ENCODE peak calls at places on chromosome 3, in ten cellular contexts. B is sigmoid colon, A is ovary, N is stomach, K is esophagus muscularis mucosa, L is A549, C is SK-N-SH, G is tibial nerve, Z is suprapubic skin, S is HepG2. H is an unnamed sample. For H3K4me1, the result is how much of the 10 kb centered on the place peaks cover.

GRCh38 chr3:100263583-100263982 is 2.8 kb downstream of the TBC1D23 start:
- DNase-seq in B (no peak), A (no peak), N (no peak), K (no peak), L (no peak), C (no peak), G (no peak), Z (no peak), S (no peak), H (no peak)

GRCh38 chr3:149277338-149277813 is 55.7 kb upstream of the CP start:
- DNase-seq in B (no peak), A (no peak), N (no peak), K (no peak), L (peak), C (no peak), G (no peak), Z (no peak), S (peak), H (no peak)

GRCh38 chr3:56111651-56112250 is 356.5 kb downstream of the ERC2 start:
- DNase-seq in B (no peak), A (no peak), N (no peak), K (no peak), L (no peak), C (no peak), G (no peak), Z (no peak), S (no peak), H (no peak)

GRCh38 chr3:141237701-141238521 is 6.3 kb downstream of the PXYLP1 start:
- DNase-seq in B (no peak), A (no peak), N (peak), K (peak), L (no peak), C (no peak), G (no peak), Z (no peak), S (no peak), H (no peak)

GRCh38 chr3:40516201-40516600 is 8.6 kb upstream of the ZNF621 start:
- DNase-seq in B (no peak), A (no peak), N (no peak), K (no peak), L (no peak), C (no peak), G (no peak), Z (no peak), S (no peak), H (no peak)

GRCh38 chr3:15711281-15711680 is 86.5 kb downstream of the ANKRD28 start:
- DNase-seq in B (no peak), A (no peak), N (no peak), K (no peak), L (no peak), C (no peak), G (no peak), Z (no peak), S (no peak), H (no peak)

GRCh38 chr3:165895919-165896318 is 58.7 kb upstream of the BCHE start:
- DNase-seq in B (no peak), A (no peak), N (no peak), K (no peak), L (no peak), C (peak), G (no peak), Z (no peak), S (peak), H (no peak)

GRCh38 chr3:179000659-179001058 is 71.0 kb downstream of the ZMAT3 start:
- DNase-seq in B (no peak), A (no peak), N (no peak), K (no peak), L (no peak), C (no peak), G (no peak), Z (no peak), S (no peak), H (no peak)

GRCh38 chr3:123392368-123392767 is 56.5 kb downstream of the ADCY5 start:
- DNase-seq in B (no peak), A (no peak), N (no peak), K (no peak), L (no peak), C (no peak), G (no peak), Z (no peak), S (no peak), H (no peak)

GRCh38 chr3:14925729-14926591 is 21.4 kb upstream of the NR2C2 start:
- DNase-seq in B (no peak), A (no peak), N (no peak), K (no peak), L (peak), C (peak), G (no peak), Z (peak), S (peak), H (peak)

GRCh38 chr3:9045399-9045798 is 82.1 kb upstream of the RAD18 start:
- DNase-seq in B (no peak), A (no peak), N (no peak), K (no peak), L (no peak), C (no peak), G (no peak), Z (no peak), S (no peak), H (no peak)

GRCh38 chr3:194142156-194142910 is 6.4 kb downstream of the HES1 start:
- DNase-seq in B (peak), A (peak), N (no peak), K (no peak), L (no peak), C (no peak), G (peak), Z (peak), S (no peak), H (no peak)

GRCh38 chr3:20930034-20930433 is 744.0 kb upstream of the SGO1 start:
- DNase-seq in B (no peak), A (no peak), N (peak), K (no peak), L (no peak), C (peak), G (no peak), Z (no peak), S (no peak), H (no peak)

GRCh38 chr3:46406786-46407611 is at the start of the genes CCR5AS and CCRL2:
- DNase-seq in B (peak), A (no peak), N (peak), K (no peak), L (no peak), C (no peak), G (peak), Z (no peak), S (no peak), H (peak)

GRCh38 chr3:69255928-69256327 is 130.0 kb downstream of the FRMD4B start:
- DNase-seq in B (no peak), A (no peak), N (no peak), K (no peak), L (no peak), C (peak), G (no peak), Z (no peak), S (peak), H (no peak)

GRCh38 chr3:183301937-183302580 is 49.0 kb downstream of the B3GNT5 start:
- DNase-seq in B (no peak), A (no peak), N (no peak), K (no peak), L (no peak), C (no peak), G (no peak), Z (no peak), S (no peak), H (no peak)

GRCh38 chr3:57856675-57857074 is 100.6 kb downstream of the SLMAP start:
- DNase-seq in B (no peak), A (no peak), N (no peak), K (no peak), L (no peak), C (peak), G (no peak), Z (no peak), S (no peak), H (no peak)

GRCh38 chr3:62241279-62241678 is 132.1 kb downstream of the FEZF2 start:
- DNase-seq in B (no peak), A (no peak), N (no peak), K (peak), L (no peak), C (peak), G (no peak), Z (no peak), S (no peak), H (no peak)

GRCh38 chr3:62233065-62233464 is 140.3 kb downstream of the FEZF2 start:
- DNase-seq in B (no peak), A (no peak), N (no peak), K (peak), L (no peak), C (no peak), G (no peak), Z (no peak), S (no peak), H (no peak)

GRCh38 chr3:62238431-62238830 is 134.9 kb downstream of the FEZF2 start:
- DNase-seq in B (no peak), A (no peak), N (no peak), K (no peak), L (no peak), C (no peak), G (no peak), Z (no peak), S (no peak), H (no peak)

GRCh38 chr3:62238003-62238402 is 135.3 kb downstream of the FEZF2 start:
- DNase-seq in B (no peak), A (no peak), N (no peak), K (no peak), L (no peak), C (no peak), G (no peak), Z (no peak), S (no peak), H (no peak)

GRCh38 chr3:62237296-62237948 is 135.9 kb downstream of the FEZF2 start:
- DNase-seq in B (no peak), A (no peak), N (no peak), K (no peak), L (no peak), C (no peak), G (no peak), Z (no peak), S (no peak), H (no peak)
- TF ChIP-seq EP300 in B (no peak), A (no peak), N (no peak), K (no peak), L (no peak), C (no peak), G (no peak), Z (no peak), S (no peak), H (no peak)

GRCh38 chr3:24447836-24448235 is 46.8 kb downstream of the THRB start:
- DNase-seq in B (no peak), A (no peak), N (no peak), K (no peak), L (no peak), C (no peak), G (no peak), Z (no peak), S (no peak), H (no peak)
- H3K4me1 ChIP-seq in B (under half), A (under half), N (half or more), K (under half), L (under half), C (under half), G (under half), Z (under half), S (under half), H (under half)

DNA sequence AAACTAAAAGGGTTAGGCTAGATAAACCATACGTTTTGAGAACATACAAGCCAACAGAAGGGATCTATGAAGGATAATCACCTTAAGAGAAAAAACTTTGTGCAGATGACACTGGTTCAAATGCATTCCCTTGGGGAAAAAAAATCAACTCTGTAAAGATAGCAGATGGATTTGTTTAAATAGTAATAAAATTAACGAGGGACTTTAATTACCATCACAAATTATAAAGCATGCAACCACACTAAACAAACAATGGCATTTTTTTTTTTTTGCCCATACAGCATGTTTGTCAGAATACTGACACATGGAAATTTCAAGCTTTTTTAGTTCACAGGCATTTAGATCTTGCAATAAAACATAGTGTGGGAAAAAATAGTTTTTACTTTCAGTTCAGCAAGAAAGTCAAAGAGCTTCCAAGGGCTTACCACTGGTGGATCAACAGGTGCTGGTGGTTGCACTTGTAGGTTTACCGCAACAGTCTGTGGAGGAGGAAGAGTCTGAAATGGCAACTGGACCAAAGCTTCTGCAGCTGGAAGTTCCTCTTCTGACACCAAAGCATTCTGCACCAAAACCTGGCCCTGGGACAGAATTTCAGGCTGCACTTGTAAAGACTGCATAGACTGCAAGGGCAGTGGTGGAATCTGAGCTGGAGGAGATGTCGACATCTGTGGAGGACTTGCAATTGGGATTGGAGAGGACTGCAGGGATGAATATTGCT is 53.1 kb downstream of the PHC3 start:
- DNase-seq in B (no peak), A (no peak), N (no peak), K (no peak), L (no peak), C (no peak), G (no peak), Z (no peak), S (no peak), H (peak)
- H3K4me3 ChIP-seq in B (no peak), A (no peak), N (no peak), K (no peak), L (no peak), C (no peak), G (no peak), Z (no peak), S (no peak), H (no peak)

GRCh38 chr3:156981005-156981404 is 154.9 kb downstream of the LEKR1 start:
- DNase-seq in B (no peak), A (no peak), N (no peak), K (no peak), L (no peak), C (no peak), G (no peak), Z (no peak), S (no peak), H (no peak)
- TF ChIP-seq EP300 in B (no peak), A (no peak), N (no peak), K (no peak), L (no peak), C (no peak), G (no peak), Z (no peak), S (no peak), H (no peak)

DNA sequence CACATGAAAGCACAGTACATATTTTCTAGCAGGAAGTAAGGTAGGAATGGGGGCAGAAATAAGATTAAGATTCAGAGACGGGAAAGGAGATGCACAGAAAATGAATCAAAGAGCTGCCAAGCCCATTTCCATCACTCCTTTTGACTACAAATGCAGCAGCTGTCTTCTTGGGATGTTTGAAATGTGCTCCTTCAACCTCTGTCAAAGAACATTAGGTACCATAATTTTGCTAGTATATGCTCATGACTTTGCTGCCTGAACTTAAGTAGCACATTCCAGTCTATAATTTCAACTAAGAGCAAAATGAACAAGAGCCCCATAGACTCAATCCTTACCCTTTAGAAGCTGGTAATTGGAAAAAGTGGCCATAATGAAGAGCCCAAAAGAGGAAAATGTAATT is 350.0 kb downstream of the ZBBX start:
- DNase-seq in B (no peak), A (no peak), N (no peak), K (no peak), L (no peak), C (no peak), G (no peak), Z (no peak), S (no peak), H (no peak)
- H3K4me1 ChIP-seq in B (under half), A (under half), N (under half), K (under half), L (under half), C (under half), G (under half), Z (under half), S (under half), H (under half)

GRCh38 chr3:153142961-153143360 is 19.1 kb upstream of the RAP2B start:
- DNase-seq in B (no peak), A (no peak), N (no peak), K (no peak), L (no peak), C (no peak), G (no peak), Z (no peak), S (no peak), H (no peak)

GRCh38 chr3:153138267-153139210 is 23.5 kb upstream of the RAP2B start:
- DNase-seq in B (peak), A (no peak), N (peak), K (no peak), L (peak), C (no peak), G (peak), Z (peak), S (peak), H (peak)

DNA sequence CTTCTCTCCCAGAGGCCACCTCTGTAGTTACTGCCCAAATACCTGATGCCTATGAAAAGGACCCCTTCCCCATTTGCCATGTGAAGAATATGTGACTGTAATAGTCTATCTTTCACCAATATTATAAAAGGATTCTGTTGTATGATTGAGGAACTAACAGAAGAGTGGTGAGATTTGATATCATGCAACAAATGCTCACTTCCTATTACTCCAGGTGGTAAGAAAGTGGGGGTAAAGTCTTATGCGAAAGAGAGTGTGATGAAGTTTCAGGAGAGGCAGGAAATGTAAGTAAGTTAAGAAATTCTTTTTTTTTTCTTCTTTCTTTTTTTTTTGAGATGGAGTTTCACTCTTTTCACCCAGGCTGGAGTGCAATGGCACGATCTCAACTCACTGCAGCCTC is 24.4 kb upstream of the RAP2B start:
- DNase-seq in B (no peak), A (no peak), N (no peak), K (no peak), L (no peak), C (no peak), G (no peak), Z (no peak), S (no peak), H (no peak)
- H3K4me3 ChIP-seq in B (no peak), A (no peak), N (no peak), K (no peak), L (no peak), C (no peak), G (no peak), Z (no peak), S (no peak), H (no peak)

GRCh38 chr3:61172684-61173083 is 78.6 kb downstream of the FHIT start:
- DNase-seq in B (no peak), A (no peak), N (no peak), K (no peak), L (no peak), C (no peak), G (no peak), Z (no peak), S (peak), H (no peak)
- TF ChIP-seq EP300 in B (no peak), A (no peak), N (no peak), K (no peak), L (no peak), C (no peak), G (no peak), Z (no peak), S (no peak), H (no peak)

GRCh38 chr3:13217736-13218540 is 144.7 kb upstream of the IQSEC1 start:
- DNase-seq in B (no peak), A (no peak), N (no peak), K (no peak), L (peak), C (no peak), G (no peak), Z (no peak), S (peak), H (no peak)
- H3K4me1 ChIP-seq in B (under half), A (under half), N (under half), K (under half), L (under half), C (under half), G (under half), Z (under half), S (under half), H (under half)

GRCh38 chr3:18016366-18016765 is 273.9 kb upstream of the TBC1D5 start:
- DNase-seq in B (no peak), A (no peak), N (no peak), K (no peak), L (no peak), C (no peak), G (no peak), Z (no peak), S (no peak), H (no peak)

GRCh38 chr3:18010001-18010400 is 267.6 kb upstream of the TBC1D5 start:
- DNase-seq in B (no peak), A (no peak), N (no peak), K (no peak), L (no peak), C (no peak), G (no peak), Z (no peak), S (no peak), H (no peak)

GRCh38 chr3:18012464-18012863 is 270.0 kb upstream of the TBC1D5 start:
- DNase-seq in B (no peak), A (no peak), N (no peak), K (no peak), L (no peak), C (no peak), G (no peak), Z (no peak), S (no peak), H (no peak)

GRCh38 chr3:18011387-18011786 is 269.0 kb upstream of the TBC1D5 start:
- DNase-seq in B (no peak), A (no peak), N (no peak), K (no peak), L (no peak), C (no peak), G (no peak), Z (no peak), S (no peak), H (no peak)

GRCh38 chr3:18012933-18013332 is 270.5 kb upstream of the TBC1D5 start:
- DNase-seq in B (no peak), A (no peak), N (no peak), K (no peak), L (no peak), C (no peak), G (no peak), Z (no peak), S (no peak), H (no peak)
- H3K4me3 ChIP-seq in B (no peak), A (no peak), N (no peak), K (no peak), L (no peak), C (no peak), G (no peak), Z (no peak), S (no peak), H (no peak)

H was measured in transverse colon.